ENCODE peak calls at places on chromosomes 6 and 20, in five cellular contexts. D, W, M, C and N are unnamed samples.

GRCh38 chr6:3859878-3860552 is 10.8 kb downstream of the FAM50B start:
- DNase-seq in W (no peak), M (no peak), C (no peak), D (no peak), N (no peak)

GRCh38 chr6:84771732-84772131 is 7.3 kb upstream of the TBX18 start:
- DNase-seq in D (no peak), M (peak; percentile 59), W (no peak), C (no peak), N (no peak)

GRCh38 chr20:53736757-53737403 is 143.2 kb upstream of the ZNF217 start:
- DNase-seq in W (peak; percentile 75), M (no peak), C (peak; percentile 57), D (peak; percentile 54), N (no peak)

GRCh38 chr6:112311950-112312547 is 35.1 kb upstream of the RFPL4B start:
- DNase-seq in M (peak; percentile 32), C (no peak), W (peak; percentile 46), D (peak; percentile 33), N (no peak)

GRCh38 chr20:14334306-14334930 is 3.0 kb downstream of the FLRT3 start:
- DNase-seq in M (peak; percentile 87), W (peak; percentile 37), C (peak; percentile 70), D (peak; percentile 36), N (peak; percentile 13)

GRCh38 chr6:44161997-44162338 is 3.3 kb downstream of the CAPN11 start:
- DNase-seq in D (no peak), M (no peak), C (peak; percentile 68), W (no peak), N (peak; percentile 36)

GRCh38 chr6:13528777-13529343 is 41.5 kb upstream of the GFOD1 start:
- DNase-seq in M (no peak), W (no peak), D (no peak), C (no peak), N (no peak)

GRCh38 chr6:149563203-149563927 is 2.8 kb upstream of the GINM1 start:
- DNase-seq in C (peak; percentile 82), W (no peak), D (no peak), M (no peak), N (no peak)